ENCODE peak calls at places on chromosome 12, in five cellular contexts. One of them, this sample, is unnamed.

GRCh38 chr12:94092516-94093241 is 55.7 kb upstream of the PLXNC1 start:
- DNase-seq in fibroblast of lung: peak
- DNase-seq in H9: no peak
- DNase-seq in SK-N-SH: no peak
- DNase-seq in H1: no peak
- DNase-seq in this sample: no peak

GRCh38 chr12:113267621-113268020 is 46.4 kb downstream of the TPCN1 start:
- DNase-seq in fibroblast of lung: no peak
- DNase-seq in H9: no peak
- DNase-seq in SK-N-SH: no peak
- DNase-seq in H1: no peak
- DNase-seq in this sample: no peak

GRCh38 chr12:58204086-58204485 is 262.7 kb downstream of the ATP23 start:
- DNase-seq in fibroblast of lung: peak
- DNase-seq in H9: no peak
- DNase-seq in SK-N-SH: no peak
- DNase-seq in H1: no peak
- DNase-seq in this sample: no peak

GRCh38 chr12:57591567-57592325 is 754 bp downstream of the PIP4K2C start:
- DNase-seq in fibroblast of lung: peak
- DNase-seq in H9: no peak
- DNase-seq in SK-N-SH: peak
- DNase-seq in H1: no peak
- DNase-seq in this sample: peak

GRCh38 chr12:92821142-92821541 is 108.0 kb downstream of the EEA1 start:
- DNase-seq in fibroblast of lung: peak
- DNase-seq in H9: no peak
- DNase-seq in SK-N-SH: no peak
- DNase-seq in H1: no peak
- DNase-seq in this sample: no peak

GRCh38 chr12:94941440-94941862 is 62.0 kb downstream of the NDUFA12 start:
- DNase-seq in fibroblast of lung: peak
- DNase-seq in H9: no peak
- DNase-seq in SK-N-SH: peak
- DNase-seq in H1: no peak
- DNase-seq in this sample: peak

GRCh38 chr12:44565163-44565562 is 311.0 kb downstream of the NELL2 start:
- DNase-seq in fibroblast of lung: no peak
- DNase-seq in H9: no peak
- DNase-seq in SK-N-SH: no peak
- DNase-seq in H1: no peak
- DNase-seq in this sample: no peak

GRCh38 chr12:7241404-7242005 is 52.0 kb downstream of the PEX5 start:
- DNase-seq in fibroblast of lung: peak
- DNase-seq in H9: no peak
- DNase-seq in SK-N-SH: no peak
- DNase-seq in H1: no peak
- DNase-seq in this sample: no peak

GRCh38 chr12:95131589-95132335 is 58.3 kb upstream of the NR2C1 start:
- DNase-seq in fibroblast of lung: no peak
- DNase-seq in H9: no peak
- DNase-seq in SK-N-SH: no peak
- DNase-seq in H1: no peak
- DNase-seq in this sample: no peak

GRCh38 chr12:11178250-11178649 is 7.3 kb downstream of the SMIM10L1 start:
- DNase-seq in fibroblast of lung: no peak
- DNase-seq in H9: no peak
- DNase-seq in SK-N-SH: no peak
- DNase-seq in H1: no peak
- DNase-seq in this sample: no peak

GRCh38 chr12:27003421-27004311 is 10.5 kb downstream of the TM7SF3 start:
- DNase-seq in fibroblast of lung: no peak
- DNase-seq in H9: no peak
- DNase-seq in SK-N-SH: peak
- DNase-seq in H1: no peak
- DNase-seq in this sample: peak

GRCh38 chr12:74415633-74416032 is 122.0 kb upstream of the ATXN7L3B start:
- DNase-seq in fibroblast of lung: peak
- DNase-seq in H9: no peak
- DNase-seq in SK-N-SH: peak
- DNase-seq in H1: no peak
- DNase-seq in this sample: peak

GRCh38 chr12:113070117-113070906 is 13.8 kb downstream of the DTX1 start:
- DNase-seq in fibroblast of lung: no peak
- DNase-seq in H9: no peak
- DNase-seq in SK-N-SH: no peak
- DNase-seq in H1: no peak
- DNase-seq in this sample: no peak

GRCh38 chr12:92506460-92506859 is 196.3 kb upstream of the PLEKHG7 start:
- DNase-seq in fibroblast of lung: no peak
- DNase-seq in H9: no peak
- DNase-seq in SK-N-SH: no peak
- DNase-seq in H1: no peak
- DNase-seq in this sample: no peak

GRCh38 chr12:122064780-122065588 is 13.6 kb upstream of the MLXIP start:
- DNase-seq in fibroblast of lung: peak
- DNase-seq in H9: peak
- DNase-seq in SK-N-SH: peak
- DNase-seq in H1: no peak
- DNase-seq in this sample: peak

GRCh38 chr12:132261328-132262138 is 67.9 kb downstream of the GALNT9 start:
- DNase-seq in fibroblast of lung: no peak
- DNase-seq in H9: no peak
- DNase-seq in SK-N-SH: no peak
- DNase-seq in H1: no peak
- DNase-seq in this sample: no peak

GRCh38 chr12:132262256-132263060 is 66.9 kb downstream of the GALNT9 start:
- DNase-seq in fibroblast of lung: no peak
- DNase-seq in H9: no peak
- DNase-seq in SK-N-SH: no peak
- DNase-seq in H1: no peak
- DNase-seq in this sample: no peak

GRCh38 chr12:132259872-132260695 is 69.3 kb downstream of the GALNT9 start:
- DNase-seq in fibroblast of lung: no peak
- DNase-seq in H9: no peak
- DNase-seq in SK-N-SH: no peak
- DNase-seq in H1: no peak
- DNase-seq in this sample: no peak

GRCh38 chr12:132259364-132259871 is 70.0 kb downstream of the GALNT9 start:
- DNase-seq in fibroblast of lung: no peak
- DNase-seq in H9: no peak
- DNase-seq in SK-N-SH: no peak
- DNase-seq in H1: no peak
- DNase-seq in this sample: no peak

DNA sequence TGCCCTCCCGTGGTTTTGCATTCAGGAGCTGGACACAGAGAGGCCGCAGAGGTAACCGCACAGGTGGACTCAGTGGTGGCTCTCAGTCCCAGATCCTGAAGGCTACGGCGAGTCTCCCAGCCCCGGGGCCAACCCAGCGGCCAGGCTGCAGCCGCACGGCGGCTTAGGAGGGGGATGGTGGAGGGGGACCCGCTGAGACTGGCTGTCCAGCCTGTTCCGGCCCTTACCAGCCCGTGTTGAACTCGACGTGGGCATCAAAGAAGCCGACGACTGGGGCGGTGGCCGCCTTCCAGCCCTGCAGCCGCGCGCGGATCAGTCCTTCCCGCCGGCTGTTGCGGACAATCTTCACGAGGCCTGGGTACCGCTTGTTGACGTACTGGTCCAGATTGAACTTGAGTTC is 68.7 kb downstream of the GALNT9 start:
- DNase-seq in fibroblast of lung: no peak
- DNase-seq in H9: no peak
- DNase-seq in SK-N-SH: no peak
- DNase-seq in H1: no peak
- DNase-seq in this sample: no peak
- H3K27ac ChIP-seq in fibroblast of lung: no peak
- H3K27ac ChIP-seq in H9: no peak
- H3K27ac ChIP-seq in SK-N-SH: no peak
- H3K27ac ChIP-seq in H1: no peak
- H3K27ac ChIP-seq in this sample: no peak

GRCh38 chr12:129101404-129101803 is 248.1 kb downstream of the GLT1D1 start:
- DNase-seq in fibroblast of lung: no peak
- DNase-seq in H9: peak
- DNase-seq in SK-N-SH: no peak
- DNase-seq in H1: no peak
- DNase-seq in this sample: no peak

GRCh38 chr12:129102233-129102632 is 249.0 kb downstream of the GLT1D1 start:
- DNase-seq in fibroblast of lung: no peak
- DNase-seq in H9: peak
- DNase-seq in SK-N-SH: no peak
- DNase-seq in H1: no peak
- DNase-seq in this sample: no peak

GRCh38 chr12:129096968-129097367 is 243.7 kb downstream of the GLT1D1 start:
- DNase-seq in fibroblast of lung: no peak
- DNase-seq in H9: no peak
- DNase-seq in SK-N-SH: no peak
- DNase-seq in H1: no peak
- DNase-seq in this sample: no peak

GRCh38 chr12:129096184-129096583 is 242.9 kb downstream of the GLT1D1 start:
- DNase-seq in fibroblast of lung: no peak
- DNase-seq in H9: no peak
- DNase-seq in SK-N-SH: no peak
- DNase-seq in H1: no peak
- DNase-seq in this sample: no peak

DNA sequence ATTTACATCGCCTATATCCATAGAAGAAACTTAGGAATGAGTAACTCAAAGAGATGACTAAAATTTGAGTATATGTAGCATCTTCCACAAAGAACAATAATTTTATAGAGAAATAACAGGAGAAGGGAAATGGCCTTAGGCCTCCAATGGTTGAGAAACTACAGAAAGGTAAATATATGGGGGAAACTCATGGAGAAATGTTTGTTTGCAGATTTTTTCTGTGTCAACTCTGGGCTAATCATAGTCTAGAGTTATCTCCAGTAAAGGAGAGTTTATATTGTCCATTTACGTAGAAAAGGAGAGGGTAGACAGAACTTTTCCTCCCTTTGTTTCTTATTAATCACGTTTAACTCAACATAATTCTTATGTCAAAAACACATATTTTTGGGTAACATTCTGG is 244.2 kb downstream of the GLT1D1 start:
- DNase-seq in fibroblast of lung: no peak
- DNase-seq in H9: no peak
- DNase-seq in SK-N-SH: no peak
- DNase-seq in H1: no peak
- DNase-seq in this sample: no peak
- H3K9ac ChIP-seq in fibroblast of lung: no peak
- H3K9ac ChIP-seq in H9: no peak
- H3K9ac ChIP-seq in SK-N-SH: no peak
- H3K9ac ChIP-seq in H1: no peak
- H3K9ac ChIP-seq in this sample: no peak

GRCh38 chr12:105418232-105418631 is 87.7 kb downstream of the C12orf75 start:
- DNase-seq in fibroblast of lung: peak
- DNase-seq in H9: no peak
- DNase-seq in SK-N-SH: no peak
- DNase-seq in H1: no peak
- DNase-seq in this sample: no peak
- H3K27ac ChIP-seq in fibroblast of lung: peak
- H3K27ac ChIP-seq in H9: no peak
- H3K27ac ChIP-seq in SK-N-SH: no peak
- H3K27ac ChIP-seq in H1: no peak
- H3K27ac ChIP-seq in this sample: no peak

GRCh38 chr12:52277486-52278245 is 3.2 kb downstream of the KRT86 start:
- DNase-seq in fibroblast of lung: no peak
- DNase-seq in H9: peak
- DNase-seq in SK-N-SH: no peak
- DNase-seq in H1: no peak
- DNase-seq in this sample: no peak

GRCh38 chr12:52280319-52280795 is 5.9 kb downstream of the KRT86 start:
- DNase-seq in fibroblast of lung: peak
- DNase-seq in H9: no peak
- DNase-seq in SK-N-SH: no peak
- DNase-seq in H1: no peak
- DNase-seq in this sample: no peak

GRCh38 chr12:52278931-52279682 is 4.7 kb downstream of the KRT86 start:
- DNase-seq in fibroblast of lung: peak
- DNase-seq in H9: peak
- DNase-seq in SK-N-SH: peak
- DNase-seq in H1: peak
- DNase-seq in this sample: peak

GRCh38 chr12:52279683-52280318 is 5.4 kb downstream of the KRT86 start:
- DNase-seq in fibroblast of lung: peak
- DNase-seq in H9: no peak
- DNase-seq in SK-N-SH: no peak
- DNase-seq in H1: no peak
- DNase-seq in this sample: no peak

DNA sequence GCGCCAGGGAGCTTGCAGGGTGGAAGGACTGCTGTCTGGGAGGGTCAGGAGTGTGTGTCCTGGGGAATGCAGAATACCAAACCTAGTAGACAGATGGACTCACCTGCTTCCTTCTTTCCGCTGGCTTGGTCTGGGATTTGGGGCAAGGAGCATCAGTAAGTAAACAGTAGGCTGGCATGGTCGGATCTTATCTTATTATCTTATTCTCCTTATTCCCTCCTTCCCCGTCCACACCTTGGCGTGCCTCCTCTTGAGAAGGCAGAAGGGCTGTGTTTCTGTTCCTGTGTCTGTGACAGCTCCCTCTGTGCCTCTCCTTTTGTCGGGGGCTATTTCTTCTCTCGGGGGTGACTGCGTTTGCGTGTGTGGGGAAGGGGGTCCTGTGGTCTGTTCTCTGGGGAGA is 4.1 kb downstream of the KRT86 start:
- DNase-seq in fibroblast of lung: no peak
- DNase-seq in H9: no peak
- DNase-seq in SK-N-SH: no peak
- DNase-seq in H1: no peak
- DNase-seq in this sample: no peak
- H3K9ac ChIP-seq in fibroblast of lung: peak
- H3K9ac ChIP-seq in H9: no peak
- H3K9ac ChIP-seq in SK-N-SH: peak
- H3K9ac ChIP-seq in H1: no peak
- H3K9ac ChIP-seq in this sample: no peak

DNA sequence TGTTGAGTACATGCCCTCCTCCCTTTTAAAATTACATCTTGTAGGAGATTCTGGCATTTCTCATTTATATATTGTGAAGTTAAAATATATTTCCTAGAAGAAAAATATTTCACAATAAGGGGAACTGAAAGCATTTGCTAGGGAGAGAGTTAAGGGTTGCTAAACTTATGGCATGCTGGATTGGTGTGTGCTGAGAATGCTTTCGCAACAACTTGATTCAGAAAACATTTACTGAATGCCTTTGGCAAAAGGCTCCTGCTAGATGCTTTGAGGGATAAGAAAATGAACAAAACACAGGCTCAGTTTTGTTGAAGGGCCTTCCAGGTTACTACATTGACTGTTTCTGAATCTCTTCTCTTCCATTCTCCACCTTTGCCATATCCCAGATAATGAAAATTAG is 67.5 kb downstream of the DIP2B start:
- DNase-seq in fibroblast of lung: peak
- DNase-seq in H9: no peak
- DNase-seq in SK-N-SH: peak
- DNase-seq in H1: no peak
- DNase-seq in this sample: peak
- H3K27ac ChIP-seq in fibroblast of lung: peak
- H3K27ac ChIP-seq in H9: no peak
- H3K27ac ChIP-seq in SK-N-SH: peak
- H3K27ac ChIP-seq in H1: no peak
- H3K27ac ChIP-seq in this sample: peak